ENCODE peak calls at places on chromosomes 5 and 9, in six cellular contexts. W is CD8-positive, alpha-beta T cell; S is neural progenitor cell; P is AG04450; I is left ventricle myocardium inferior; N is cardiac muscle cell. Z is an unnamed sample.

GRCh38 chr5:2752059-2752874 is 790 bp upstream of the IRX2 start:
- DNase-seq in N (no peak), P (no peak), I (no peak), S (peak; percentile 54), W (no peak), Z (peak; percentile 59)

GRCh38 chr5:115961413-115962238 is 649 bp upstream of the LVRN start:
- DNase-seq in N (no peak), I (no peak), P (no peak), W (no peak), S (peak; percentile 34), Z (no peak)

GRCh38 chr9:76887951-76888350 is 18.0 kb downstream of the PRUNE2 start:
- DNase-seq in I (no peak), S (no peak), W (no peak), N (no peak), P (no peak), Z (no peak)

GRCh38 chr5:118405650-118406061 is 582.7 kb downstream of the DTWD2 start:
- DNase-seq in P (no peak), N (no peak), W (no peak), S (peak; percentile 35), I (peak; percentile 27), Z (peak; percentile 57)

GRCh38 chr9:92439921-92440750 is 15.9 kb upstream of the OMD start:
- DNase-seq in P (no peak), I (no peak), N (peak; percentile 18), S (no peak), W (no peak), Z (no peak)

GRCh38 chr5:139641116-139642080 is 6.8 kb upstream of the CXXC5 start:
- DNase-seq in S (no peak), W (no peak), I (no peak), N (no peak), P (no peak), Z (peak; percentile 13)

GRCh38 chr5:77896338-77896737 is 120.2 kb upstream of the TBCA start:
- DNase-seq in P (no peak), S (no peak), W (no peak), I (no peak), N (no peak), Z (no peak)

GRCh38 chr5:176851871-176852270 is 41.5 kb downstream of the UNC5A start:
- DNase-seq in S (no peak), I (no peak), N (no peak), P (no peak), W (no peak), Z (no peak)

GRCh38 chr5:81315336-81315735 is 13.9 kb downstream of the ZCCHC9 start:
- DNase-seq in P (peak; percentile 39), W (no peak), I (no peak), S (no peak), N (peak; percentile 46), Z (no peak)

GRCh38 chr5:142096382-142096781 is 12.2 kb upstream of the NDFIP1 start:
- DNase-seq in I (no peak), W (no peak), N (no peak), S (no peak), P (no peak), Z (no peak)

GRCh38 chr5:31156761-31157160 is 36.7 kb upstream of the CDH6 start:
- DNase-seq in P (no peak), N (no peak), W (no peak), S (no peak), I (no peak), Z (no peak)

GRCh38 chr5:61809651-61810050 is 477.6 kb downstream of the ZSWIM6 start:
- DNase-seq in I (no peak), N (no peak), W (no peak), S (no peak), P (no peak), Z (no peak)

GRCh38 chr9:136552117-136552685 is 6.4 kb upstream of the NOTCH1 start:
- DNase-seq in W (no peak), I (no peak), S (no peak), N (peak; percentile 74), P (peak; percentile 32), Z (peak; percentile 40)

DNA sequence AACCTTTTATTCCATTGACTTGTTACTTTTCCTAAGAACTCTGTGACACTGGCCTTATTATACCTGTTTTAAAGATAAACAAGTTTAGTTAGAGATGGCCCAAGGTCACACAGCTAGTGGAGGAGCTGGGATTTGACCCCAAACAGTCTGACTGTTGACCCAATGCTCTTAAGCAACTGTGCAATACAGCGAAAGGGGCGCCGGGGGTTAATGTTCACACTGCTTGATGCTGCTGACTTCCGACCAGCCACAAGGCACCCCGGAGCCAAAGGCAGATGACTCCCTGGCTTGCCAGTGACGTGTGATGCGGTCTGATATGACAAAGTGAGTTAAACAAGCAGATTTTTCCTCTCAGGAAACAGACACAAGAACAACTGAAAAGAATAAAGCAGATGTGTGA is 23.9 kb downstream of the PIK3R1 start:
- DNase-seq in W (peak; percentile 65), I (peak; percentile 48), S (no peak), N (peak; percentile 87), P (no peak), Z (no peak)
- H3K4me3 ChIP-seq in W (no peak overlapping the region), I (peak overlapping the region; percentile 42), S (no peak overlapping the region), N (no peak overlapping the region), P (no peak overlapping the region), Z (no peak overlapping the region)

GRCh38 chr9:82104252-82104651 is 115.7 kb downstream of the SPATA31D1 start:
- DNase-seq in N (no peak), S (no peak), P (no peak), I (no peak), W (no peak), Z (no peak)

GRCh38 chr9:82105729-82106128 is 117.2 kb downstream of the SPATA31D1 start:
- DNase-seq in N (no peak), S (no peak), W (no peak), P (no peak), I (no peak), Z (peak; percentile 10)

GRCh38 chr9:82106536-82106935 is 118.0 kb downstream of the SPATA31D1 start:
- DNase-seq in P (no peak), S (no peak), I (no peak), W (no peak), N (no peak), Z (peak; percentile 13)

GRCh38 chr9:82101475-82101874 is 112.9 kb downstream of the SPATA31D1 start:
- DNase-seq in S (peak; percentile 11), N (no peak), I (no peak), W (no peak), P (no peak), Z (no peak)
- TF ChIP-seq CTCF in S (peak; percentile 39), N (no peak), I (no peak), W (no peak), P (peak; percentile 6), Z (no peak)

GRCh38 chr9:69579749-69580581 is 92.2 kb downstream of the APBA1 start:
- DNase-seq in P (no peak), N (no peak), S (no peak), W (no peak), I (no peak), Z (peak; percentile 33)
- H3K27ac ChIP-seq in P (no peak overlapping the region), N (peak overlapping the region; percentile 54), S (no peak overlapping the region), W (no peak overlapping the region), I (no peak overlapping the region), Z (no peak overlapping the region)

GRCh38 chr5:73786043-73786831 is 160.2 kb downstream of the ARHGEF28 start:
- DNase-seq in P (no peak), I (no peak), S (no peak), N (no peak), W (no peak), Z (peak; percentile 42)
- H3K4me3 ChIP-seq in P (no peak overlapping the region), I (no peak overlapping the region), S (no peak overlapping the region), N (no peak overlapping the region), W (no peak overlapping the region), Z (no peak overlapping the region)